ENCODE peak calls at places on chromosomes 5 and 9, in seven cellular contexts. J, R, F, P, L, V and S are unnamed samples.

GRCh38 chr5:159010611-159011497 is 88.9 kb downstream of the EBF1 start:
- DNase-seq in J (no peak), R (no peak), F (no peak), P (no peak), L (peak; percentile 22), V (no peak), S (no peak)

GRCh38 chr5:82405166-82405565 is 127.0 kb upstream of the RPS23 start:
- DNase-seq in J (no peak), R (no peak), F (no peak), P (no peak), L (peak; percentile 77), V (no peak), S (no peak)

GRCh38 chr9:22683393-22684075 is 236.9 kb downstream of the DMRTA1 start:
- DNase-seq in J (no peak), R (no peak), F (no peak), P (no peak), L (no peak), V (no peak), S (peak; percentile 9)

GRCh38 chr5:52846443-52846842 is 58.7 kb downstream of the ITGA1 start:
- DNase-seq in J (no peak), R (no peak), F (no peak), P (no peak), L (no peak), V (no peak), S (no peak)

GRCh38 chr5:6019612-6020011 is 358.7 kb downstream of the MED10 start:
- DNase-seq in J (no peak), R (no peak), F (no peak), P (no peak), L (no peak), V (no peak), S (no peak)

GRCh38 chr5:96481396-96481795 is 48.3 kb upstream of the PCSK1 start:
- DNase-seq in J (no peak), R (no peak), F (no peak), P (no peak), L (no peak), V (no peak), S (no peak)

GRCh38 chr9:114930063-114930812 is at the start of gene TNFSF8:
- DNase-seq in J (no peak), R (peak; percentile 36), F (peak; percentile 35), P (peak; percentile 35), L (no peak), V (no peak), S (no peak)

GRCh38 chr5:150400327-150401075 is 12.2 kb downstream of the CD74 start:
- DNase-seq in J (no peak), R (no peak), F (no peak), P (no peak), L (no peak), V (no peak), S (no peak)

GRCh38 chr5:113237893-113238292 is 196.9 kb downstream of the TSSK1B start:
- DNase-seq in J (no peak), R (no peak), F (no peak), P (no peak), L (no peak), V (no peak), S (no peak)

DNA sequence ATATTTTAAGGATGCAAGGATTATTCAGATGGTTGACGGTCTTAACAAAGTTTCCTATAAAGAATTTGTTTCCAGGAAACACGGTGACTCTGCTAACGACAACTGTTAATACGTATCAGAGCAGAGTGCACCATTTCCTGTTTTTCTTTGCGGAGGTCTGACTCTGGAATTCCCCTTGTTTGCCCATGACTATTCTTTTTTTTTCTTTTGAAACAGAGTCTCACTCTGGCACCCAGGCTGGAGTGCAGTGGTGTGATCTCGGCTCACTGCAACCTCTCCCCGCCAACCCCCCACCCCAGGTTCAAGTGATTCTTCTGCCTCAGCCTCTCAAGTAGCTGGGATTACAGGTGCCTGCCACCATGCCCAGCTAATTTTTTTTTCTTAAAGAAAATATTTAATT is 115.9 kb downstream of the CDC42SE2 start:
- DNase-seq in J (no peak), R (no peak), F (no peak), P (peak; percentile 18), L (peak; percentile 95), V (peak; percentile 56), S (peak; percentile 14)
- TF ChIP-seq POLR2A in J (peak; percentile 22), R (no peak), F (no peak), P (no peak), L (no peak), V (no peak), S (no peak)

GRCh38 chr5:145834917-145835838 is at the start of gene PRELID2:
- DNase-seq in J (peak; percentile 10), R (peak; percentile 94), F (peak; percentile 94), P (peak; percentile 89), L (peak; percentile 87), V (peak; percentile 95), S (peak; percentile 84)
- TF ChIP-seq POLR2A in J (peak; percentile 59), R (no peak), F (peak; percentile 77), P (no peak), L (peak; percentile 43), V (peak; percentile 91), S (peak; percentile 64)

DNA sequence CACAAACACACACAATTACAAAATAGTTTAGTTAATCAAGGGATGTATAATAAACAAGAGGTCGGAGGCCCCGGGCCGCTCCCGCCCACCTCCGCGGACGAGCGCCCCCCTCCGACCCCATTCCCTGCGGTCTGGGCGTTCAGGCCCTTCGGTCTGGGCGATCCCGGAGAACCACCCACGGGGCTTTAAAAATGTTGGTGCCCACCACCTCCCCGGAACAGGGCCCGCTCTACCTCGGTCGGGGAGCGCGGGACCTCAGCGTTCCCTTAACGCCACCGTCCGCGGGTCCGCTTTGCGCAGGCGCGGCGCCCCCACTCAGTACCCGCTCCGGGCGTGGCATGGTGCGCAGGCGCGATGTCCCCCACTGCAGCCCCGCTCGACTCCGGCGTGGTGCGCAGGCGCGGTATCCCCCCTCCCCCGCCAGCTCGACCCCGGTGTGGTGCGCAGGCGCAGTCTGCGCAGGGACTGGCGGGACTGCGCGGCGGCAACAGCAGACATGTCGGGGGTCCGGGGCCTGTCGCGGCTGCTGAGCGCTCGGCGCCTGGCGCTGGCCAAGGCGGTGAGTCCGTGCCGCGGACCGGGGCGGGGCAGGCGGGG is at the start of the genes CCDC127 and SDHA:
- DNase-seq in J (peak; percentile 65), R (peak; percentile 98), F (peak; percentile 98), P (peak; percentile 98), L (peak; percentile 97), V (peak; percentile 94), S (peak; percentile 99)
- TF ChIP-seq POLR2A in J (peak; percentile 95), R (no peak), F (peak; percentile 86), P (no peak), L (peak; percentile 65), V (peak; percentile 68), S (peak; percentile 61)

GRCh38 chr9:32577316-32577715 is 4.4 kb upstream of the NDUFB6 start:
- DNase-seq in J (no peak), R (no peak), F (no peak), P (no peak), L (no peak), V (no peak), S (no peak)

GRCh38 chr9:32578976-32579375 is 6.0 kb upstream of the NDUFB6 start:
- DNase-seq in J (no peak), R (no peak), F (no peak), P (no peak), L (no peak), V (no peak), S (no peak)

GRCh38 chr9:32571969-32572899 is 725 bp downstream of the NDUFB6 start:
- DNase-seq in J (peak; percentile 47), R (peak; percentile 62), F (peak; percentile 75), P (peak; percentile 51), L (peak; percentile 88), V (peak; percentile 91), S (peak; percentile 23)

GRCh38 chr9:32570262-32570661 is 2.7 kb downstream of the NDUFB6 start:
- DNase-seq in J (no peak), R (no peak), F (no peak), P (no peak), L (no peak), V (peak; percentile 45), S (no peak)

GRCh38 chr9:32572900-32573523 is at the start of gene NDUFB6:
- DNase-seq in J (peak; percentile 57), R (peak; percentile 95), F (peak; percentile 97), P (peak; percentile 95), L (peak; percentile 92), V (peak; percentile 97), S (peak; percentile 48)
- TF ChIP-seq POLR2A in J (peak; percentile 78), R (no peak), F (peak; percentile 92), P (no peak), L (peak; percentile 76), V (peak; percentile 87), S (peak; percentile 73)

DNA sequence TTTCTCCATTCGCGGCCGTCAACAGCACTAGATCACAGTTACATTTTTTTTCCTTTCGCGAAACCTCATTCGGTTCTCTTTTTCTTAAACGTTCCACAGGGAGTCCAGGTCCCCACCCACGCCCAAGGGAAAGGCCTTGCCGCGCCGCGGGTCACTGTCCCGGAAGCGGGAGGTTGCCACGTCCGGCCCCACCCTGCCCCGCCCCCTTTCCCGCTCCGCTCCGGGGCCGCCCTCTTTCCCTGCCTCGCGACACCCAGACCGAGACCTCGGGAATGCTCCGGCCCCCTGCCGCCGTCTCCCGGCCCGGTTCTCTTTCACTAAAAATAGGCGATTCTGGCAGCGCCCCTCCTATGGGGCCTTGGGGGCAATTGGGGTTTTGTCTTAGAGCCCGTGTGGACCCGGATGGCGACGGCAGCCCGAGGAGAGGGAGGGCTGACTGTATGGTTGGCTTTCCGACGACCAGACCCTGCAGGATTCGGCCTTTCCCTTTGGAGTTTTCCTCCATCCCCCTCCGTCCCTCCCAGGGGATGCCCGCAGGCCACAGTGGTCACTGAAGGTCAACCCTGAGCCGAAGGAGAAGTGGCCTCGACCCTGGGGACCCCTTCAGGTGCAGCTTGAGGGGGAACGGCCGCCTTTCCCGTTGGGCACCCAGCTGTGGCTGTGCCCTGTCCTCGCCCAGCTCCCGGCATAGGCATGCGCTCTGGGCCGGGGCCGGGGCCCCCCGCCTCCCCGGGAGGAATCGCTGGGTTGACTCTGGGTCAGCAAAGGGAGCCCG is 2.8 kb upstream of the RACK1 start:
- DNase-seq in J (no peak), R (peak; percentile 91), F (peak; percentile 95), P (peak; percentile 92), L (peak; percentile 78), V (no peak), S (peak; percentile 67)
- TF ChIP-seq POLR2A in J (peak; percentile 81), R (no peak), F (peak; percentile 84), P (peak; percentile 21), L (no peak), V (peak; percentile 52), S (peak; percentile 32)